ENCODE peak calls at places on chromosomes 7 and 10, in four cellular contexts. One of them, this sample, is unnamed.

GRCh38 chr7:78006063-78006755 is 207.6 kb downstream of the PHTF2 start:
- DNase-seq in AG04450: no peak
- DNase-seq in GM20000: no peak
- DNase-seq in HFFc6: no peak
- DNase-seq in this sample: no peak

GRCh38 chr7:139591550-139592195 is 68.2 kb downstream of the CLEC2L start:
- DNase-seq in GM20000: no peak
- DNase-seq in AG04450: no peak
- DNase-seq in HFFc6: no peak
- DNase-seq in this sample: peak

GRCh38 chr10:116688241-116688711 is 54.1 kb downstream of the HSPA12A start:
- DNase-seq in AG04450: peak
- DNase-seq in GM20000: no peak
- DNase-seq in HFFc6: peak
- DNase-seq in this sample: no peak

GRCh38 chr7:81470084-81470723 is 299.6 kb downstream of the HGF start:
- DNase-seq in HFFc6: peak
- DNase-seq in AG04450: peak
- DNase-seq in GM20000: peak
- DNase-seq in this sample: no peak

GRCh38 chr7:31981874-31982390 is 88.3 kb downstream of the PDE1C start:
- DNase-seq in HFFc6: no peak
- DNase-seq in AG04450: no peak
- DNase-seq in GM20000: no peak
- DNase-seq in this sample: no peak

GRCh38 chr10:33249659-33250058 is 84.8 kb downstream of the NRP1 start:
- DNase-seq in HFFc6: no peak
- DNase-seq in AG04450: no peak
- DNase-seq in GM20000: no peak
- DNase-seq in this sample: no peak

GRCh38 chr7:136405931-136406777 is 429.0 kb upstream of the MTPN start:
- DNase-seq in GM20000: peak
- DNase-seq in HFFc6: peak
- DNase-seq in AG04450: peak
- DNase-seq in this sample: no peak

GRCh38 chr7:13293264-13294002 is 606.0 kb downstream of the ARL4A start:
- DNase-seq in GM20000: no peak
- DNase-seq in HFFc6: no peak
- DNase-seq in AG04450: no peak
- DNase-seq in this sample: no peak

GRCh38 chr7:102830206-102830605 is 81.4 kb downstream of the FAM185A start:
- DNase-seq in AG04450: no peak
- DNase-seq in GM20000: no peak
- DNase-seq in HFFc6: no peak
- DNase-seq in this sample: no peak

GRCh38 chr7:158096582-158096981 is 491.0 kb downstream of the PTPRN2 start:
- DNase-seq in AG04450: no peak
- DNase-seq in GM20000: no peak
- DNase-seq in HFFc6: no peak
- DNase-seq in this sample: peak

GRCh38 chr10:120432209-120432608 is 24.8 kb upstream of the PLPP4 start:
- DNase-seq in GM20000: no peak
- DNase-seq in HFFc6: peak
- DNase-seq in AG04450: no peak
- DNase-seq in this sample: no peak

GRCh38 chr10:95530021-95530420 is 31.1 kb downstream of the SORBS1 start:
- DNase-seq in AG04450: no peak
- DNase-seq in HFFc6: no peak
- DNase-seq in GM20000: no peak
- DNase-seq in this sample: no peak

GRCh38 chr10:129865413-129865812 is 98.7 kb downstream of the EBF3 start:
- DNase-seq in AG04450: no peak
- DNase-seq in GM20000: no peak
- DNase-seq in HFFc6: no peak
- DNase-seq in this sample: no peak

GRCh38 chr7:1911571-1911970 is 241.5 kb downstream of the ELFN1 start:
- DNase-seq in AG04450: no peak
- DNase-seq in HFFc6: no peak
- DNase-seq in GM20000: no peak
- DNase-seq in this sample: no peak

GRCh38 chr10:130758529-130758928 is 553.0 kb downstream of the TCERG1L start:
- DNase-seq in HFFc6: no peak
- DNase-seq in GM20000: no peak
- DNase-seq in AG04450: no peak
- DNase-seq in this sample: no peak

GRCh38 chr10:105681051-105681450 is 1040.0 kb downstream of the SORCS3 start:
- DNase-seq in HFFc6: no peak
- DNase-seq in AG04450: no peak
- DNase-seq in GM20000: no peak
- DNase-seq in this sample: no peak

GRCh38 chr10:21754410-21755011 is 220.5 kb downstream of the MLLT10 start:
- DNase-seq in AG04450: no peak
- DNase-seq in GM20000: no peak
- DNase-seq in HFFc6: no peak
- DNase-seq in this sample: no peak

GRCh38 chr7:102991077-102991539 is 78.3 kb downstream of the LRRC17 start:
- DNase-seq in GM20000: no peak
- DNase-seq in HFFc6: no peak
- DNase-seq in AG04450: no peak
- DNase-seq in this sample: no peak

GRCh38 chr10:84337199-84337598 is 8.8 kb downstream of the CCSER2 start:
- DNase-seq in HFFc6: peak
- DNase-seq in GM20000: no peak
- DNase-seq in AG04450: no peak
- DNase-seq in this sample: no peak
- TF ChIP-seq CTCF in HFFc6: no peak
- TF ChIP-seq CTCF in GM20000: no peak
- TF ChIP-seq CTCF in AG04450: no peak
- TF ChIP-seq CTCF in this sample: no peak

GRCh38 chr7:47582748-47583740 is 1.1 kb upstream of the TNS3 start:
- DNase-seq in HFFc6: no peak
- DNase-seq in GM20000: no peak
- DNase-seq in AG04450: no peak
- DNase-seq in this sample: no peak

GRCh38 chr7:47580811-47581331 is 1.0 kb downstream of the TNS3 start:
- DNase-seq in AG04450: no peak
- DNase-seq in HFFc6: no peak
- DNase-seq in GM20000: no peak
- DNase-seq in this sample: no peak

GRCh38 chr7:47580175-47580701 is 1.7 kb downstream of the TNS3 start:
- DNase-seq in HFFc6: no peak
- DNase-seq in AG04450: no peak
- DNase-seq in GM20000: no peak
- DNase-seq in this sample: no peak

GRCh38 chr7:47581442-47581820 is 480 bp downstream of the TNS3 start:
- DNase-seq in HFFc6: no peak
- DNase-seq in AG04450: no peak
- DNase-seq in GM20000: no peak
- DNase-seq in this sample: no peak

DNA sequence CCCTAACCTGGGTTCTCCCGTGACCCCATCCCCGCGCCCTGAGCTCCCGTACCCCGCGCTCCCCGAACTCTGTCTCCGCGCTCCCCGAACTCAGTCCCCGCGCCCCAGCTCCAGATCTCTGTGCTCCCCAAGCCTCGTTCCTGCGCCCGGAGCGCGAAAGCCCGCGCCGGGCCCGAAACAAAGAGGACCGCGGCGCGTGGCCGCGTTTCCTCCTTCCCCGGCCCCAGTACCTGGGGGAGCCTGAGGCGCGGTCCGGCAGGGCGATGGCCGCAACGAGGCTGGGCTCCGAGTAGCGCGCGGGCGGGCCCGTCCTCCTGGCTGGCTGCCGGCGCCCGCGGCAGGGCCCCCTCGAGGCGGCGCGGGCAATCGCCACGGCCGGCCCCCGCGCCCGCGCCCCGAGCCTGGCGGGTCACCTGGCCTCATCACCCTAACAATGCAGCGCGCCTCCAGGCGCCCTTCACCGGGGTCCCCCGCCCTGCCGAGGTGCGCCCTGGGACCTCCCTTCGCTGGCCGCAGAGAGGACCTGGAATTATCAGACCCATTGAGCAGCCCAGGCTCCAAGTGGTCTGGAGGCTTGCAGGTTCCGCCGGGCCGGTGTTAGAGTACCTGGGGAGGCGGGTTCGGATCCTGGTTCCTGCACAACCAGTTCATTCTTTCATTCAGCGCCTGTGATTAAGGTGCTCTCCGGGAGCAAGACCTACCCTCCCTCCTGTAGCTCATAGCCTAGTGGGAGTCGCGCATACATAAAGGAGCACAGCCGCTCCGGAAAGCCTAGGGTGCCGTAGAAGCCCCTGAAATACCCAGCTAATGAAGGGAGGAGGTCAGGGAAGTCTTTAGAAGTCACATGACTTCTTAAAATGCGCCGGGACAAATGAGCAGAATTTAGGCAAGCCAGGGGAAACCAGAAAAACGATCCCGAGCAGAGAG is at the start of gene TNS3:
- DNase-seq in HFFc6: no peak
- DNase-seq in GM20000: peak
- DNase-seq in AG04450: no peak
- DNase-seq in this sample: no peak
- TF ChIP-seq CTCF in HFFc6: peak
- TF ChIP-seq CTCF in GM20000: no peak
- TF ChIP-seq CTCF in AG04450: no peak
- TF ChIP-seq CTCF in this sample: peak

DNA sequence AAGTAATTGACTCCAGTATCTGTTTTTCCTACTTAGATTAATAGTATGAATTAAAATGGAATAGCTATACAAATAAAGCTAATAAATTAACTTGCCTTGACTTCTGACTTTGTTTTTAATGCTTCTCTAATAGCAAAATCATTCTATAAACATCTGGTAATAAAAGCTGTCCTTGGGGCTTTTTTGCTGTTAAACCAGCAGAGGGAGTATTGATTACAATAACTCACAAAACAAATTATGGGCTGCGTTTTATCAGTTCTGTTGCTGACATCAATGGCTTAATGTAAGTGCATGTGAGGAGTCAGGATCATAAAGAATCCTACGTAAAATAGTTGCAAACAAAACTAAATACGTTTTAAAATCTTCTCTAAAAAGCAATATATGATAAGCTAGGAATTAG is 667.8 kb downstream of the PCDH15 start:
- DNase-seq in AG04450: no peak
- DNase-seq in HFFc6: no peak
- DNase-seq in GM20000: no peak
- DNase-seq in this sample: no peak
- TF ChIP-seq CTCF in AG04450: no peak
- TF ChIP-seq CTCF in HFFc6: no peak
- TF ChIP-seq CTCF in GM20000: no peak
- TF ChIP-seq CTCF in this sample: peak

GRCh38 chr7:29247232-29247961 is 52.8 kb downstream of the CHN2 start:
- DNase-seq in HFFc6: no peak
- DNase-seq in AG04450: no peak
- DNase-seq in GM20000: no peak
- DNase-seq in this sample: no peak

GRCh38 chr7:29247962-29248236 is 53.3 kb downstream of the CHN2 start:
- DNase-seq in HFFc6: no peak
- DNase-seq in AG04450: no peak
- DNase-seq in GM20000: no peak
- DNase-seq in this sample: no peak

GRCh38 chr7:29239638-29240037 is 45.1 kb downstream of the CHN2 start:
- DNase-seq in GM20000: no peak
- DNase-seq in AG04450: no peak
- DNase-seq in HFFc6: no peak
- DNase-seq in this sample: no peak

GRCh38 chr7:29248713-29249382 is 54.3 kb downstream of the CHN2 start:
- DNase-seq in GM20000: no peak
- DNase-seq in AG04450: no peak
- DNase-seq in HFFc6: no peak
- DNase-seq in this sample: no peak

GRCh38 chr7:29243777-29244655 is 49.4 kb downstream of the CHN2 start:
- DNase-seq in AG04450: no peak
- DNase-seq in GM20000: no peak
- DNase-seq in HFFc6: no peak
- DNase-seq in this sample: no peak
- TF ChIP-seq CTCF in AG04450: no peak
- TF ChIP-seq CTCF in GM20000: no peak
- TF ChIP-seq CTCF in HFFc6: no peak
- TF ChIP-seq CTCF in this sample: no peak

This sample was measured in osteocyte.